ENCODE peak calls at places on chromosomes 3 and 15, in five cellular contexts. S, K, J, G and E are unnamed samples. For H3K27me3, the result is how much of the 10 kb centered on the place peaks cover.

GRCh38 chr3:118641608-118642007 is 393.0 kb downstream of the IGSF11 start:
- DNase-seq in S (peak), G (no peak), J (no peak), K (no peak), E (no peak)

GRCh38 chr3:170560296-170560695 is 25.6 kb downstream of the SLC7A14 start:
- DNase-seq in J (no peak), S (no peak), G (no peak), K (no peak), E (no peak)

GRCh38 chr3:194577985-194578905 is 55.0 kb downstream of the TMEM44 start:
- DNase-seq in G (no peak), J (no peak), K (no peak), S (no peak), E (peak)

GRCh38 chr3:41247055-41247454 is 47.8 kb downstream of the CTNNB1 start:
- DNase-seq in J (no peak), K (no peak), G (no peak), S (no peak), E (no peak)

GRCh38 chr3:10602769-10603768 is 97.7 kb upstream of the ATP2B2 start:
- DNase-seq in J (no peak), K (no peak), S (no peak), G (no peak), E (no peak)

GRCh38 chr15:70127288-70127746 is 29.6 kb upstream of the TLE3 start:
- DNase-seq in K (no peak), J (no peak), S (no peak), G (no peak), E (no peak)

GRCh38 chr3:195893121-195893449 is 15.3 kb downstream of the TNK2 start:
- DNase-seq in S (no peak), G (peak), K (no peak), J (peak), E (peak)

GRCh38 chr3:127697531-127698240 is 24.9 kb downstream of the ABTB1 start:
- DNase-seq in K (peak), J (peak), G (peak), S (peak), E (peak)

GRCh38 chr3:45054196-45054857 is 28.2 kb downstream of the CLEC3B start:
- DNase-seq in S (no peak), J (no peak), G (no peak), K (no peak), E (no peak)

GRCh38 chr15:72368895-72369294 is 6.9 kb downstream of the HEXA start:
- DNase-seq in K (no peak), G (no peak), J (no peak), S (no peak), E (peak)

GRCh38 chr15:71806452-71806931 is 3.9 kb upstream of the NR2E3 start:
- DNase-seq in G (peak), S (no peak), J (no peak), K (no peak), E (no peak)

GRCh38 chr15:32851619-32852416 is 134.0 kb downstream of the GREM1 start:
- DNase-seq in J (no peak), K (no peak), S (no peak), G (no peak), E (no peak)

GRCh38 chr3:167113466-167113865 is 266.6 kb downstream of the ZBBX start:
- DNase-seq in S (no peak), G (no peak), J (no peak), K (no peak), E (no peak)

GRCh38 chr15:47587938-47588817 is 129.1 kb upstream of the SEMA6D start:
- DNase-seq in S (no peak), J (no peak), G (no peak), K (no peak), E (no peak)

GRCh38 chr3:151459360-151459759 is 1.5 kb downstream of the IGSF10 start:
- DNase-seq in J (no peak), S (no peak), G (no peak), K (no peak), E (no peak)

GRCh38 chr3:136464502-136464901 is 214.4 kb downstream of the PCCB start:
- DNase-seq in K (no peak), J (no peak), S (no peak), G (no peak), E (no peak)

GRCh38 chr3:124393340-124393739 is 336.9 kb upstream of the UMPS start:
- DNase-seq in S (no peak), J (no peak), G (no peak), K (no peak), E (no peak)

GRCh38 chr3:124395584-124396340 is 334.5 kb upstream of the UMPS start:
- DNase-seq in J (peak), G (peak), K (no peak), S (no peak), E (no peak)

GRCh38 chr3:124396397-124396796 is 333.9 kb upstream of the UMPS start:
- DNase-seq in G (no peak), K (no peak), S (no peak), J (no peak), E (no peak)

GRCh38 chr3:124395165-124395564 is 335.1 kb upstream of the UMPS start:
- DNase-seq in S (no peak), J (no peak), G (no peak), K (no peak), E (no peak)

DNA sequence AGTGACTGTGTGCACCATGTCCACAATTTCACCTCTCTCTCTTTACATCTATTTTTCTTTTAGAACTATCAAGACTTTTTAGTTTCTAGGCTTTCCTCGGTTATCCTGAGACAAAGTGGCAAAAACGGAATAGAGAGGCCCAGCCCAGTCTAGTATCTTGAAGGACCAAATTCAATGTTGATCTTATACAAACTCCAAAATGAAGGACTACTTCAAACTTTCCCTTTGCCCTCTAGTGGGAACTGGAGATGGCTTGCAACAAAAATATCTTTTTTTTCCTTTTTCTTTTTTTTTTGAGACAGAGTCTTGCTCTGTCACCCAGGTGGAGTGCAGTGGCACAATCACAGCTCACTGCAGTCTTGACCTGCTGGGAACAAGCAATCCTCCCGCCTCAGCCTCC is 338.5 kb upstream of the UMPS start:
- DNase-seq in K (no peak), G (no peak), S (no peak), J (no peak), E (no peak)
- H3K27me3 ChIP-seq in K (under half), G (under half), S (under half), J (under half), E (under half)

DNA sequence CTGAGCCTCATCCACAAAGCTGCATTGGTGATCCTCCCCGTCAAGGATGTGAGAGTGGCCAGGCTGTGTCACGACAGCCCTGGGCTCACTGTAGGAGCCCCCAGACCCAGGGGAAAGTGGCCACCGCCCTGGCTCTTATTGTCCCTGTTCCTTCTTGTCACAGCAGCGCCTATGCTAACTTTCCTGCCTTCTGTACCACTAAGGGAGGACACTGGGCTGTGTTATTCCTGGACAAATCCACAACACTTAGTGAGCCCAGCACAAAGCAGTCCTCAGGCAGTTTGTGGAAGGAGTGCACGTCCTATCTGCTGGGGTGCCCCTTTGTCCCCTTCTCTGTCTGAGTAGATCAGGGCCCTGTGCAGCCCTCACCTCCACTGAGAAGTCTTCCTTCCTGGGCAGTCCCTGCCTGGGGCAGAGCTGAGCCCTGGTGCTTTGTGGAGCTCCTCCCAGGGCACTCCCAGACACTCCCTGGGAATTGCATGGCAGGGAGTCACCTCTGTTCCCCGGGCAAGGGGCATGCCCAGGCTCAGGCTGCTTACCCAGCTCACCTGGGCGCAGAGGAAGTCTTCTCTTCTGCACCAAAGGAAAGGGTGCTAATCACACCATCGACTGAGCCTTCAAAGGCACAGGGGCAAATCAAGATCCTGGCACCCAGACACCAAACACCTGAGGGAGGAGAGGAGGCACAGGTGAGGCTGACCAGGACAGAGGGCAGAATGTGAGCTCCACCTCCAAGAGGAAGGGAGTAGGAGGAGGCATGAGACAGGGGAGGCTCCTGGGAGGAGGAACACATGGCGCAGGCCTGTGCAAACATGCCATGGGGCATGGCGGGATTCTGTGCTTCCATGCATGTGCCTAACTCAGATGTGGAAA is 138.7 kb downstream of the KLF13 start:
- DNase-seq in J (no peak), G (no peak), S (peak), K (peak), E (no peak)
- H3K27ac ChIP-seq in J (no peak), G (no peak), S (no peak), K (peak), E (no peak)

GRCh38 chr3:184556502-184557347 is 4.9 kb upstream of the EPHB3 start:
- DNase-seq in K (no peak), G (no peak), S (no peak), J (no peak), E (no peak)
- H3K27me3 ChIP-seq in K (under half), G (under half), S (under half), J (under half), E (under half)

DNA sequence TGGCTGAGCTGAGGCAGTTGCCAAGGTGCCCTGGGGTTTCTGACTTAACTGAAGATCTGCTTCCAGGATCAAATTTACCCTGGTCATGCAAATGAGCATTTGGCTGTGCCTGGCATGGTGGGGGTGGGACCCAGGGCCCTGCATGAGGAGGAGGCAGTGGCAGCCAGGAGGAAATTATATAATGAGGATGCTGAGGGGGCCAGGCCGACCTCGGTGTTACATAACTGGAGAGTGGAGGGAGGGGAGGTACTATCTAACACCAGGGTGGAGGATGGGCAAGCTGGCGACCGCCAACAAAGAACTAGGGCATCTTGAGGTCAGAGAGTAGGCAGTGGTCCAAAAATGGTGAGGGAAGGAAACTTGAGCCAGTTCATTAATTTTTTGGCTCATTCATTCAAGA is 16.4 kb downstream of the PLEKHO2 start:
- DNase-seq in K (no peak), S (no peak), J (no peak), G (no peak), E (peak)
- H3K27ac ChIP-seq in K (peak), S (no peak), J (peak), G (peak), E (no peak)

GRCh38 chr3:73470851-73471250 is 153.9 kb downstream of the PDZRN3 start:
- DNase-seq in K (no peak), S (no peak), J (no peak), G (no peak), E (no peak)
- H3K27me3 ChIP-seq in K (under half), S (under half), J (under half), G (under half), E (under half)

GRCh38 chr15:43292375-43293078 is 25.8 kb upstream of the TGM5 start:
- DNase-seq in G (no peak), J (no peak), S (no peak), K (no peak), E (no peak)
- H3K27ac ChIP-seq in G (no peak), J (no peak), S (no peak), K (no peak), E (no peak)